ENCODE peak calls at places on chromosomes 5 and 9, in seven cellular contexts. One of them, this sample, is unnamed. For H3K4me1, the result is how much of the 10 kb centered on the place peaks cover.

GRCh38 chr5:14591548-14591947 is 10.0 kb downstream of the OTULINL start:
- DNase-seq in aorta: no peak
- DNase-seq in tibial nerve: no peak
- DNase-seq in ascending aorta: no peak
- DNase-seq in fibroblast of lung: peak
- DNase-seq in right cardiac atrium: no peak
- DNase-seq in OCI-LY7: no peak
- DNase-seq in this sample: no peak

GRCh38 chr9:128716581-128717254 is 7.2 kb downstream of the ZDHHC12 start:
- DNase-seq in aorta: peak
- DNase-seq in tibial nerve: no peak
- DNase-seq in ascending aorta: no peak
- DNase-seq in fibroblast of lung: no peak
- DNase-seq in right cardiac atrium: no peak
- DNase-seq in OCI-LY7: no peak
- DNase-seq in this sample: no peak

GRCh38 chr5:72208324-72208723 is 101.0 kb downstream of the MAP1B start:
- DNase-seq in aorta: no peak
- DNase-seq in tibial nerve: no peak
- DNase-seq in ascending aorta: no peak
- DNase-seq in fibroblast of lung: no peak
- DNase-seq in right cardiac atrium: no peak
- DNase-seq in OCI-LY7: no peak
- DNase-seq in this sample: no peak

GRCh38 chr9:35010351-35010958 is 20.9 kb downstream of the DNAJB5 start:
- DNase-seq in aorta: no peak
- DNase-seq in tibial nerve: no peak
- DNase-seq in ascending aorta: no peak
- DNase-seq in fibroblast of lung: no peak
- DNase-seq in right cardiac atrium: no peak
- DNase-seq in OCI-LY7: no peak
- DNase-seq in this sample: no peak

GRCh38 chr9:132769895-132770774 is 99.9 kb downstream of the GTF3C4 start:
- DNase-seq in aorta: peak
- DNase-seq in tibial nerve: peak
- DNase-seq in ascending aorta: peak
- DNase-seq in fibroblast of lung: peak
- DNase-seq in right cardiac atrium: peak
- DNase-seq in OCI-LY7: peak
- DNase-seq in this sample: peak

GRCh38 chr9:105044458-105044857 is 116.5 kb upstream of the ABCA1 start:
- DNase-seq in aorta: no peak
- DNase-seq in tibial nerve: no peak
- DNase-seq in ascending aorta: no peak
- DNase-seq in fibroblast of lung: no peak
- DNase-seq in right cardiac atrium: peak
- DNase-seq in OCI-LY7: no peak
- DNase-seq in this sample: no peak

GRCh38 chr5:16616536-16617271 is at the start of gene RETREG1:
- DNase-seq in aorta: peak
- DNase-seq in tibial nerve: peak
- DNase-seq in ascending aorta: peak
- DNase-seq in fibroblast of lung: peak
- DNase-seq in right cardiac atrium: peak
- DNase-seq in OCI-LY7: peak
- DNase-seq in this sample: peak

GRCh38 chr5:117665121-117665520 is 1090.5 kb upstream of the SEMA6A start:
- DNase-seq in aorta: no peak
- DNase-seq in tibial nerve: no peak
- DNase-seq in ascending aorta: no peak
- DNase-seq in fibroblast of lung: no peak
- DNase-seq in right cardiac atrium: no peak
- DNase-seq in OCI-LY7: no peak
- DNase-seq in this sample: no peak

GRCh38 chr5:93433422-93433821 is 147.6 kb downstream of the NR2F1-AS1 start:
- DNase-seq in aorta: no peak
- DNase-seq in tibial nerve: no peak
- DNase-seq in ascending aorta: no peak
- DNase-seq in fibroblast of lung: peak
- DNase-seq in right cardiac atrium: no peak
- DNase-seq in OCI-LY7: no peak
- DNase-seq in this sample: no peak

GRCh38 chr5:176625966-176626875 is 4.1 kb downstream of the SNCB start:
- DNase-seq in aorta: no peak
- DNase-seq in tibial nerve: no peak
- DNase-seq in ascending aorta: no peak
- DNase-seq in fibroblast of lung: no peak
- DNase-seq in right cardiac atrium: peak
- DNase-seq in OCI-LY7: no peak
- DNase-seq in this sample: no peak

GRCh38 chr5:107026098-107026497 is 644.6 kb downstream of the EFNA5 start:
- DNase-seq in aorta: no peak
- DNase-seq in tibial nerve: no peak
- DNase-seq in ascending aorta: no peak
- DNase-seq in fibroblast of lung: peak
- DNase-seq in right cardiac atrium: no peak
- DNase-seq in OCI-LY7: no peak
- DNase-seq in this sample: no peak

GRCh38 chr9:128902351-128903078 is 18.3 kb upstream of the PHYHD1 start:
- DNase-seq in aorta: peak
- DNase-seq in tibial nerve: no peak
- DNase-seq in ascending aorta: peak
- DNase-seq in fibroblast of lung: no peak
- DNase-seq in right cardiac atrium: peak
- DNase-seq in OCI-LY7: peak
- DNase-seq in this sample: peak

GRCh38 chr5:59999056-59999455 is 105.5 kb upstream of the PDE4D start:
- DNase-seq in aorta: no peak
- DNase-seq in tibial nerve: no peak
- DNase-seq in ascending aorta: no peak
- DNase-seq in fibroblast of lung: peak
- DNase-seq in right cardiac atrium: no peak
- DNase-seq in OCI-LY7: no peak
- DNase-seq in this sample: no peak

GRCh38 chr9:123331303-123331702 is 24.7 kb upstream of the CRB2 start:
- DNase-seq in aorta: no peak
- DNase-seq in tibial nerve: no peak
- DNase-seq in ascending aorta: no peak
- DNase-seq in fibroblast of lung: no peak
- DNase-seq in right cardiac atrium: no peak
- DNase-seq in OCI-LY7: no peak
- DNase-seq in this sample: no peak

GRCh38 chr9:77177143-77177893 is at the start of gene VPS13A:
- DNase-seq in aorta: peak
- DNase-seq in tibial nerve: peak
- DNase-seq in ascending aorta: peak
- DNase-seq in fibroblast of lung: peak
- DNase-seq in right cardiac atrium: peak
- DNase-seq in OCI-LY7: peak
- DNase-seq in this sample: peak

GRCh38 chr5:60487466-60487865 is 212.5 kb downstream of the DEPDC1B start:
- DNase-seq in aorta: no peak
- DNase-seq in tibial nerve: no peak
- DNase-seq in ascending aorta: no peak
- DNase-seq in fibroblast of lung: peak
- DNase-seq in right cardiac atrium: no peak
- DNase-seq in OCI-LY7: no peak
- DNase-seq in this sample: no peak

GRCh38 chr9:134192951-134193731 is 28.8 kb upstream of the RNU6ATAC start:
- DNase-seq in aorta: peak
- DNase-seq in tibial nerve: peak
- DNase-seq in ascending aorta: peak
- DNase-seq in fibroblast of lung: peak
- DNase-seq in right cardiac atrium: peak
- DNase-seq in OCI-LY7: no peak
- DNase-seq in this sample: no peak

GRCh38 chr5:123089572-123089970 is 530 bp downstream of the PRDM6 start:
- DNase-seq in aorta: peak
- DNase-seq in tibial nerve: no peak
- DNase-seq in ascending aorta: no peak
- DNase-seq in fibroblast of lung: peak
- DNase-seq in right cardiac atrium: peak
- DNase-seq in OCI-LY7: no peak
- DNase-seq in this sample: no peak

GRCh38 chr9:35806101-35806500 is 6.0 kb downstream of the SPAG8 start:
- DNase-seq in aorta: no peak
- DNase-seq in tibial nerve: no peak
- DNase-seq in ascending aorta: peak
- DNase-seq in fibroblast of lung: no peak
- DNase-seq in right cardiac atrium: no peak
- DNase-seq in OCI-LY7: no peak
- DNase-seq in this sample: no peak

GRCh38 chr5:17398439-17398838 is 99.6 kb upstream of the TAF11L2 start:
- DNase-seq in aorta: no peak
- DNase-seq in tibial nerve: no peak
- DNase-seq in ascending aorta: no peak
- DNase-seq in fibroblast of lung: peak
- DNase-seq in right cardiac atrium: no peak
- DNase-seq in OCI-LY7: no peak
- DNase-seq in this sample: no peak

GRCh38 chr5:64158827-64159226 is 6.8 kb upstream of the RNF180 start:
- DNase-seq in aorta: no peak
- DNase-seq in tibial nerve: no peak
- DNase-seq in ascending aorta: no peak
- DNase-seq in fibroblast of lung: peak
- DNase-seq in right cardiac atrium: no peak
- DNase-seq in OCI-LY7: no peak
- DNase-seq in this sample: no peak

GRCh38 chr9:99828054-99828416 is 6.3 kb downstream of the NR4A3 start:
- DNase-seq in aorta: no peak
- DNase-seq in tibial nerve: no peak
- DNase-seq in ascending aorta: no peak
- DNase-seq in fibroblast of lung: no peak
- DNase-seq in right cardiac atrium: peak
- DNase-seq in OCI-LY7: no peak
- DNase-seq in this sample: no peak

GRCh38 chr5:134436523-134437339 is 25.1 kb upstream of the CDKN2AIPNL start:
- DNase-seq in aorta: peak
- DNase-seq in tibial nerve: peak
- DNase-seq in ascending aorta: peak
- DNase-seq in fibroblast of lung: peak
- DNase-seq in right cardiac atrium: peak
- DNase-seq in OCI-LY7: peak
- DNase-seq in this sample: peak

GRCh38 chr5:116722666-116723065 is 148.0 kb upstream of the SEMA6A start:
- DNase-seq in aorta: no peak
- DNase-seq in tibial nerve: no peak
- DNase-seq in ascending aorta: no peak
- DNase-seq in fibroblast of lung: no peak
- DNase-seq in right cardiac atrium: no peak
- DNase-seq in OCI-LY7: no peak
- DNase-seq in this sample: no peak

GRCh38 chr5:36363101-36363500 is 61.4 kb upstream of the RANBP3L start:
- DNase-seq in aorta: no peak
- DNase-seq in tibial nerve: no peak
- DNase-seq in ascending aorta: no peak
- DNase-seq in fibroblast of lung: peak
- DNase-seq in right cardiac atrium: no peak
- DNase-seq in OCI-LY7: no peak
- DNase-seq in this sample: no peak

GRCh38 chr9:119052339-119053030 is 316.8 kb downstream of the BRINP1 start:
- DNase-seq in aorta: peak
- DNase-seq in tibial nerve: no peak
- DNase-seq in ascending aorta: peak
- DNase-seq in fibroblast of lung: no peak
- DNase-seq in right cardiac atrium: peak
- DNase-seq in OCI-LY7: no peak
- DNase-seq in this sample: no peak

GRCh38 chr5:93924628-93925027 is 183.2 kb upstream of the POU5F2 start:
- DNase-seq in aorta: no peak
- DNase-seq in tibial nerve: no peak
- DNase-seq in ascending aorta: no peak
- DNase-seq in fibroblast of lung: peak
- DNase-seq in right cardiac atrium: no peak
- DNase-seq in OCI-LY7: no peak
- DNase-seq in this sample: no peak

DNA sequence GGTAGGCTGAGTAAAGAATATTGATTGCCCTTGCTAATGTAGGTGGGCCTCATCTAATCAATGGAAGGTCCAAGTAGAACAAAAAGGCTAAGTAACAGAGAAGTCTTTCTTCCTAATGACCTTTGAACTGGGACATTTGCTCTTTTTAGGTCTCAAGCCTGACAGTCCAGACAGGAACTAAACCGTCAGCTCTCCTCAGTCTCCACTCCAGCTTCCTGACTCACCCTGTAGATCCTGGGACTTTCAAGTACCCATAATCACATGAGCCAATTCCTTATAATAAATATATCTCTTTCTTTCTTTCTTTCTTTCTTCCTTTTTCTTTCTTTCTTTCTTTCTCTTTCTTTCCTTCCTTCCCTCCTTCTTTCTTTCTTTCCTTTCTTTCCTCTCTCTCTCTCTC is 479.5 kb upstream of the PAPPA start:
- DNase-seq in aorta: no peak
- DNase-seq in tibial nerve: no peak
- DNase-seq in ascending aorta: no peak
- DNase-seq in fibroblast of lung: peak
- DNase-seq in right cardiac atrium: no peak
- DNase-seq in OCI-LY7: no peak
- DNase-seq in this sample: no peak
- H3K27ac ChIP-seq in aorta: peak
- H3K27ac ChIP-seq in tibial nerve: no peak
- H3K27ac ChIP-seq in ascending aorta: peak
- H3K27ac ChIP-seq in fibroblast of lung: peak
- H3K27ac ChIP-seq in right cardiac atrium: no peak
- H3K27ac ChIP-seq in OCI-LY7: no peak
- H3K27ac ChIP-seq in this sample: no peak

DNA sequence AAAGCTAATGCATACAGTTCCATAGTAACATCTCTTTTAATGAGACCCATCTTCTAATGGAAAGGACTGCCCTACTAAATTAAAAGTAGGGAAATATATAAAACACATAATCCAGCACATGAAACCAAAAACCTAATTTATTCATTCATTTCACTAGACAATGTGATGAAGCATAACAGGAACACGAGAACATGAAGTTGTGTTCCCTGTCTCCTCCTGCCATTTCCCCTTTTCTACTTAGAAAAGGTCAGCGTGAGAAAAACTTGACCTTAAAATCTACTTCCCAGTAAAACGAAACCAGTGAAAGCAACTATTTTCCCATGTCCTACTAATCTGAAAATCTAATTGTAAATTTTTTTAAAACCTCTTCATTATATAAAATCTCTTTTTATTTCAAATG is 847.5 kb downstream of the TLE1 start:
- DNase-seq in aorta: no peak
- DNase-seq in tibial nerve: no peak
- DNase-seq in ascending aorta: no peak
- DNase-seq in fibroblast of lung: no peak
- DNase-seq in right cardiac atrium: no peak
- DNase-seq in OCI-LY7: no peak
- DNase-seq in this sample: no peak
- H3K4me1 ChIP-seq in aorta: under half
- H3K4me1 ChIP-seq in tibial nerve: under half
- H3K4me1 ChIP-seq in ascending aorta: under half
- H3K4me1 ChIP-seq in fibroblast of lung: under half
- H3K4me1 ChIP-seq in right cardiac atrium: under half
- H3K4me1 ChIP-seq in OCI-LY7: under half
- H3K4me1 ChIP-seq in this sample: under half

GRCh38 chr5:140153255-140153654 is 21.7 kb upstream of the CYSTM1 start:
- DNase-seq in aorta: no peak
- DNase-seq in tibial nerve: no peak
- DNase-seq in ascending aorta: no peak
- DNase-seq in fibroblast of lung: no peak
- DNase-seq in right cardiac atrium: no peak
- DNase-seq in OCI-LY7: no peak
- DNase-seq in this sample: no peak
- H3K4me3 ChIP-seq in aorta: no peak
- H3K4me3 ChIP-seq in tibial nerve: no peak
- H3K4me3 ChIP-seq in ascending aorta: no peak
- H3K4me3 ChIP-seq in fibroblast of lung: no peak
- H3K4me3 ChIP-seq in right cardiac atrium: no peak
- H3K4me3 ChIP-seq in OCI-LY7: no peak
- H3K4me3 ChIP-seq in this sample: no peak

GRCh38 chr5:80070338-80071056 is 35.3 kb downstream of the THBS4 start:
- DNase-seq in aorta: no peak
- DNase-seq in tibial nerve: no peak
- DNase-seq in ascending aorta: no peak
- DNase-seq in fibroblast of lung: peak
- DNase-seq in right cardiac atrium: no peak
- DNase-seq in OCI-LY7: peak
- DNase-seq in this sample: no peak
- H3K27ac ChIP-seq in aorta: no peak
- H3K27ac ChIP-seq in tibial nerve: no peak
- H3K27ac ChIP-seq in ascending aorta: no peak
- H3K27ac ChIP-seq in fibroblast of lung: no peak
- H3K27ac ChIP-seq in right cardiac atrium: no peak
- H3K27ac ChIP-seq in OCI-LY7: peak
- H3K27ac ChIP-seq in this sample: no peak

This sample was measured in naive thymus-derived CD4-positive, alpha-beta T cell.